ENCODE peak calls at places on chromosomes 3 and 15, in six cellular contexts. V is breast epithelium; K is activated T-helper 1 cell treated with anti-CD3 and anti-CD28 coated beads, Interleukin-2, amount 50 U/mL, for 16 hours; Y is renal cortical epithelial cell; D is psoas muscle; Z is effector CD4-positive, alpha-beta T cell. F is an unnamed sample.

GRCh38 chr15:70596354-70597055 is 166.9 kb downstream of the UACA start:
- DNase-seq in V (no peak), K (no peak), Y (peak; percentile 97), D (no peak), Z (no peak), F (no peak)

GRCh38 chr3:101813817-101814440 is 34.9 kb downstream of the NXPE3 start:
- DNase-seq in V (no peak), K (no peak), Y (peak; percentile 65), D (no peak), Z (no peak), F (no peak)

GRCh38 chr3:157410945-157411344 is 25.7 kb upstream of the PTX3 start:
- DNase-seq in V (no peak), K (no peak), Y (no peak), D (no peak), Z (no peak), F (no peak)

GRCh38 chr3:52829906-52830463 is 487 bp downstream of the ITIH4 start:
- DNase-seq in V (no peak), K (no peak), Y (peak; percentile 4), D (no peak), Z (no peak), F (peak; percentile 49)

GRCh38 chr15:78360426-78360825 is 20.3 kb downstream of the CRABP1 start:
- DNase-seq in V (no peak), K (no peak), Y (no peak), D (no peak), Z (no peak), F (no peak)

GRCh38 chr15:100572362-100572983 is 29.5 kb downstream of the LINS1 start:
- DNase-seq in V (no peak), K (no peak), Y (peak; percentile 27), D (no peak), Z (no peak), F (no peak)

GRCh38 chr3:169241928-169242751 is 421.4 kb downstream of the MECOM start:
- DNase-seq in V (no peak), K (no peak), Y (peak; percentile 68), D (no peak), Z (no peak), F (peak; percentile 76)

GRCh38 chr3:113496924-113497323 is 18.0 kb downstream of the SPICE1 start:
- DNase-seq in V (no peak), K (no peak), Y (no peak), D (no peak), Z (no peak), F (no peak)

GRCh38 chr3:66602237-66602636 is 101.4 kb upstream of the LRIG1 start:
- DNase-seq in V (no peak), K (no peak), Y (no peak), D (no peak), Z (no peak), F (no peak)

GRCh38 chr3:72345237-72345878 is 502.9 kb downstream of the SHQ1 start:
- DNase-seq in V (no peak), K (no peak), Y (peak; percentile 16), D (no peak), Z (no peak), F (no peak)

GRCh38 chr3:117603097-117603496 is 893.5 kb downstream of the TUSC7 start:
- DNase-seq in V (no peak), K (no peak), Y (no peak), D (no peak), Z (no peak), F (no peak)

GRCh38 chr3:32249184-32249782 is 10.8 kb downstream of the CMTM8 start:
- DNase-seq in V (no peak), K (no peak), Y (peak; percentile 98), D (no peak), Z (no peak), F (no peak)

GRCh38 chr3:168086541-168087260 is 9.0 kb downstream of the GOLIM4 start:
- DNase-seq in V (no peak), K (no peak), Y (no peak), D (no peak), Z (no peak), F (no peak)

GRCh38 chr15:40838756-40839155 is 5.1 kb upstream of the SPINT1 start:
- DNase-seq in V (no peak), K (no peak), Y (no peak), D (peak; percentile 15), Z (no peak), F (no peak)

GRCh38 chr3:139797724-139798343 is 120.1 kb upstream of the NMNAT3 start:
- DNase-seq in V (no peak), K (no peak), Y (no peak), D (no peak), Z (no peak), F (no peak)

GRCh38 chr3:54538346-54538745 is 389.5 kb downstream of the LRTM1 start:
- DNase-seq in V (no peak), K (no peak), Y (no peak), D (no peak), Z (no peak), F (no peak)